ENCODE peak calls at places on chromosomes 6 and 20, in eight cellular contexts. One of them, this sample, is unnamed.

GRCh38 chr6:167146977-167147376 is 10.8 kb downstream of the GPR31 start:
- DNase-seq in AG09309: no peak
- DNase-seq in AG04449: no peak
- DNase-seq in GM19239: no peak
- DNase-seq in HT-29: no peak
- DNase-seq in left ventricle myocardium superior: no peak
- DNase-seq in T1000: no peak
- DNase-seq in stimulated activated CD4-positive, alpha-beta T cell treated with anti-CD3 and anti-CD28 coated beads, Interleukin-1b, Interleukin-23, amount 100 ng/mL, for 4 hours: no peak
- DNase-seq in this sample: no peak

GRCh38 chr6:43762410-43762768 is 7.6 kb upstream of the VEGFA start:
- DNase-seq in GM19239: no peak
- DNase-seq in HT-29: no peak
- DNase-seq in T1000: no peak
- DNase-seq in AG09309: no peak
- DNase-seq in AG04449: no peak
- DNase-seq in stimulated activated CD4-positive, alpha-beta T cell treated with anti-CD3 and anti-CD28 coated beads, Interleukin-1b, Interleukin-23, amount 100 ng/mL, for 4 hours: no peak
- DNase-seq in left ventricle myocardium superior: no peak
- DNase-seq in this sample: no peak

GRCh38 chr20:49729780-49730179 is 16.1 kb upstream of the B4GALT5 start:
- DNase-seq in HT-29: no peak
- DNase-seq in T1000: no peak
- DNase-seq in left ventricle myocardium superior: no peak
- DNase-seq in GM19239: no peak
- DNase-seq in AG09309: peak
- DNase-seq in stimulated activated CD4-positive, alpha-beta T cell treated with anti-CD3 and anti-CD28 coated beads, Interleukin-1b, Interleukin-23, amount 100 ng/mL, for 4 hours: no peak
- DNase-seq in AG04449: peak
- DNase-seq in this sample: no peak

GRCh38 chr6:63805808-63806572 is 170.4 kb downstream of the PHF3 start:
- DNase-seq in GM19239: no peak
- DNase-seq in stimulated activated CD4-positive, alpha-beta T cell treated with anti-CD3 and anti-CD28 coated beads, Interleukin-1b, Interleukin-23, amount 100 ng/mL, for 4 hours: no peak
- DNase-seq in T1000: peak
- DNase-seq in AG09309: peak
- DNase-seq in AG04449: peak
- DNase-seq in left ventricle myocardium superior: no peak
- DNase-seq in HT-29: peak
- DNase-seq in this sample: peak

GRCh38 chr6:112149719-112150263 is 62.4 kb downstream of the FAM229B start:
- DNase-seq in T1000: no peak
- DNase-seq in left ventricle myocardium superior: no peak
- DNase-seq in AG09309: peak
- DNase-seq in AG04449: no peak
- DNase-seq in HT-29: no peak
- DNase-seq in GM19239: no peak
- DNase-seq in stimulated activated CD4-positive, alpha-beta T cell treated with anti-CD3 and anti-CD28 coated beads, Interleukin-1b, Interleukin-23, amount 100 ng/mL, for 4 hours: no peak
- DNase-seq in this sample: no peak

GRCh38 chr20:15582146-15582776 is 991.0 kb downstream of the KIF16B start:
- DNase-seq in AG09309: no peak
- DNase-seq in AG04449: no peak
- DNase-seq in HT-29: no peak
- DNase-seq in left ventricle myocardium superior: no peak
- DNase-seq in stimulated activated CD4-positive, alpha-beta T cell treated with anti-CD3 and anti-CD28 coated beads, Interleukin-1b, Interleukin-23, amount 100 ng/mL, for 4 hours: no peak
- DNase-seq in T1000: peak
- DNase-seq in GM19239: no peak
- DNase-seq in this sample: no peak

GRCh38 chr6:44624226-44624625 is 236.7 kb downstream of the CDC5L start:
- DNase-seq in left ventricle myocardium superior: no peak
- DNase-seq in stimulated activated CD4-positive, alpha-beta T cell treated with anti-CD3 and anti-CD28 coated beads, Interleukin-1b, Interleukin-23, amount 100 ng/mL, for 4 hours: no peak
- DNase-seq in AG04449: no peak
- DNase-seq in AG09309: no peak
- DNase-seq in GM19239: no peak
- DNase-seq in T1000: no peak
- DNase-seq in HT-29: no peak
- DNase-seq in this sample: no peak

GRCh38 chr6:141988954-141989705 is 143.6 kb upstream of the GJE1 start:
- DNase-seq in T1000: peak
- DNase-seq in GM19239: peak
- DNase-seq in left ventricle myocardium superior: no peak
- DNase-seq in stimulated activated CD4-positive, alpha-beta T cell treated with anti-CD3 and anti-CD28 coated beads, Interleukin-1b, Interleukin-23, amount 100 ng/mL, for 4 hours: no peak
- DNase-seq in AG09309: peak
- DNase-seq in HT-29: peak
- DNase-seq in AG04449: no peak
- DNase-seq in this sample: peak

GRCh38 chr6:155152211-155153076 is 111.4 kb upstream of the CLDN20 start:
- DNase-seq in stimulated activated CD4-positive, alpha-beta T cell treated with anti-CD3 and anti-CD28 coated beads, Interleukin-1b, Interleukin-23, amount 100 ng/mL, for 4 hours: no peak
- DNase-seq in HT-29: no peak
- DNase-seq in GM19239: no peak
- DNase-seq in AG09309: no peak
- DNase-seq in AG04449: no peak
- DNase-seq in left ventricle myocardium superior: no peak
- DNase-seq in T1000: no peak
- DNase-seq in this sample: no peak

GRCh38 chr20:36384022-36384619 is 78.0 kb downstream of the DLGAP4 start:
- DNase-seq in T1000: no peak
- DNase-seq in AG04449: no peak
- DNase-seq in GM19239: peak
- DNase-seq in AG09309: no peak
- DNase-seq in left ventricle myocardium superior: no peak
- DNase-seq in stimulated activated CD4-positive, alpha-beta T cell treated with anti-CD3 and anti-CD28 coated beads, Interleukin-1b, Interleukin-23, amount 100 ng/mL, for 4 hours: no peak
- DNase-seq in HT-29: peak
- DNase-seq in this sample: peak

GRCh38 chr6:149450679-149451360 is 34.0 kb downstream of the ZC3H12D start:
- DNase-seq in AG04449: no peak
- DNase-seq in T1000: no peak
- DNase-seq in HT-29: no peak
- DNase-seq in AG09309: no peak
- DNase-seq in stimulated activated CD4-positive, alpha-beta T cell treated with anti-CD3 and anti-CD28 coated beads, Interleukin-1b, Interleukin-23, amount 100 ng/mL, for 4 hours: no peak
- DNase-seq in GM19239: no peak
- DNase-seq in left ventricle myocardium superior: peak
- DNase-seq in this sample: peak

GRCh38 chr6:57262491-57262890 is 40.4 kb upstream of the RAB23 start:
- DNase-seq in T1000: no peak
- DNase-seq in AG09309: no peak
- DNase-seq in GM19239: no peak
- DNase-seq in AG04449: no peak
- DNase-seq in HT-29: no peak
- DNase-seq in stimulated activated CD4-positive, alpha-beta T cell treated with anti-CD3 and anti-CD28 coated beads, Interleukin-1b, Interleukin-23, amount 100 ng/mL, for 4 hours: no peak
- DNase-seq in left ventricle myocardium superior: peak
- DNase-seq in this sample: no peak

GRCh38 chr20:48609491-48609978 is 218.3 kb downstream of the PREX1 start:
- DNase-seq in GM19239: peak
- DNase-seq in T1000: no peak
- DNase-seq in stimulated activated CD4-positive, alpha-beta T cell treated with anti-CD3 and anti-CD28 coated beads, Interleukin-1b, Interleukin-23, amount 100 ng/mL, for 4 hours: no peak
- DNase-seq in AG09309: no peak
- DNase-seq in HT-29: no peak
- DNase-seq in left ventricle myocardium superior: no peak
- DNase-seq in AG04449: no peak
- DNase-seq in this sample: no peak

GRCh38 chr6:52233975-52234823 is 10.1 kb downstream of the IL17F start:
- DNase-seq in stimulated activated CD4-positive, alpha-beta T cell treated with anti-CD3 and anti-CD28 coated beads, Interleukin-1b, Interleukin-23, amount 100 ng/mL, for 4 hours: no peak
- DNase-seq in HT-29: peak
- DNase-seq in T1000: peak
- DNase-seq in left ventricle myocardium superior: no peak
- DNase-seq in AG09309: peak
- DNase-seq in AG04449: peak
- DNase-seq in GM19239: peak
- DNase-seq in this sample: peak

GRCh38 chr6:15365273-15365687 is 119.4 kb downstream of the JARID2 start:
- DNase-seq in left ventricle myocardium superior: peak
- DNase-seq in stimulated activated CD4-positive, alpha-beta T cell treated with anti-CD3 and anti-CD28 coated beads, Interleukin-1b, Interleukin-23, amount 100 ng/mL, for 4 hours: no peak
- DNase-seq in AG04449: peak
- DNase-seq in HT-29: peak
- DNase-seq in T1000: no peak
- DNase-seq in AG09309: peak
- DNase-seq in GM19239: no peak
- DNase-seq in this sample: peak

GRCh38 chr20:63896136-63896890 is 1.4 kb downstream of the DNAJC5 start:
- DNase-seq in stimulated activated CD4-positive, alpha-beta T cell treated with anti-CD3 and anti-CD28 coated beads, Interleukin-1b, Interleukin-23, amount 100 ng/mL, for 4 hours: no peak
- DNase-seq in left ventricle myocardium superior: peak
- DNase-seq in HT-29: peak
- DNase-seq in AG09309: no peak
- DNase-seq in GM19239: peak
- DNase-seq in AG04449: no peak
- DNase-seq in T1000: no peak
- DNase-seq in this sample: peak